ENCODE peak calls at places on chromosomes 7 and 10, in five cellular contexts. D is keratinocyte, O is SK-N-SH, I is osteoblast, B is right lobe of liver. Y is an unnamed sample. For H3K36me3 and H3K4me1, the result is how much of the 10 kb centered on the place peaks cover.

GRCh38 chr7:141016349-141016748 is 1.6 kb upstream of the MRPS33 start:
- DNase-seq in I (no peak), O (no peak), D (no peak), B (no peak), Y (no peak)

GRCh38 chr7:1109581-1110310 is 21.8 kb downstream of the GPER1 start:
- DNase-seq in D (no peak), O (no peak), B (peak), I (peak), Y (no peak)

GRCh38 chr10:46080886-46081285 is 34.8 kb upstream of the MSMB start:
- DNase-seq in I (no peak), O (no peak), B (no peak), D (no peak), Y (no peak)

GRCh38 chr10:73339436-73339835 is 19.2 kb downstream of the CFAP70 start:
- DNase-seq in I (no peak), O (no peak), D (no peak), B (no peak), Y (no peak)

GRCh38 chr10:106424981-106425380 is 739.5 kb downstream of the SORCS1 start:
- DNase-seq in I (no peak), O (no peak), D (no peak), B (no peak), Y (no peak)

GRCh38 chr10:70212879-70213278 is 20.4 kb downstream of the PPA1 start:
- DNase-seq in I (no peak), B (no peak), O (no peak), D (no peak), Y (no peak)

GRCh38 chr10:35103887-35104286 is 13.7 kb upstream of the CUL2 start:
- DNase-seq in D (no peak), B (no peak), O (peak), I (no peak), Y (no peak)

GRCh38 chr10:114767589-114768393 is 53.8 kb upstream of the FHIP2A start:
- DNase-seq in D (no peak), I (peak), O (peak), B (peak), Y (peak)

GRCh38 chr10:62805139-62806092 is 896 bp downstream of the ADO start:
- DNase-seq in D (no peak), I (peak), O (peak), B (peak), Y (peak)

GRCh38 chr10:113487154-113487553 is 65.7 kb upstream of the HABP2 start:
- DNase-seq in D (no peak), I (no peak), B (no peak), O (no peak), Y (no peak)

GRCh38 chr7:97005764-97006145 is 402 bp downstream of the DLX6 start:
- DNase-seq in B (no peak), D (no peak), O (peak), I (no peak), Y (no peak)

GRCh38 chr10:27258838-27259532 is 18.4 kb upstream of the ACBD5 start:
- DNase-seq in D (no peak), B (no peak), O (peak), I (peak), Y (no peak)

GRCh38 chr7:1151156-1151555 is 8.8 kb downstream of the ZFAND2A start:
- DNase-seq in B (no peak), D (no peak), I (no peak), O (no peak), Y (no peak)

GRCh38 chr10:129756912-129757861 is 206.9 kb downstream of the EBF3 start:
- DNase-seq in O (no peak), B (peak), I (peak), D (no peak), Y (peak)

GRCh38 chr10:94361161-94361794 is 1.5 kb downstream of the NOC3L start:
- DNase-seq in I (no peak), D (no peak), O (peak), B (no peak), Y (no peak)

GRCh38 chr7:108140674-108141073 is 10.5 kb upstream of the LAMB4 start:
- DNase-seq in B (no peak), O (no peak), I (no peak), D (no peak), Y (no peak)

GRCh38 chr7:15972767-15973362 is 286.4 kb upstream of the MEOX2 start:
- DNase-seq in B (no peak), I (no peak), O (no peak), D (no peak), Y (no peak)

GRCh38 chr10:5512881-5513698 is 11.7 kb upstream of the CALML3 start:
- DNase-seq in I (peak), D (no peak), O (no peak), B (no peak), Y (peak)

GRCh38 chr7:99392046-99392445 is 16.4 kb downstream of the PDAP1 start:
- DNase-seq in I (peak), D (no peak), O (no peak), B (no peak), Y (no peak)

GRCh38 chr7:99394188-99394502 is 14.3 kb downstream of the PDAP1 start:
- DNase-seq in O (no peak), I (peak), B (no peak), D (no peak), Y (no peak)

GRCh38 chr7:99392659-99393362 is 15.6 kb downstream of the PDAP1 start:
- DNase-seq in O (peak), I (peak), B (no peak), D (no peak), Y (peak)

GRCh38 chr7:99395616-99396327 is 12.6 kb downstream of the PDAP1 start:
- DNase-seq in B (peak), O (no peak), I (peak), D (no peak), Y (no peak)

DNA sequence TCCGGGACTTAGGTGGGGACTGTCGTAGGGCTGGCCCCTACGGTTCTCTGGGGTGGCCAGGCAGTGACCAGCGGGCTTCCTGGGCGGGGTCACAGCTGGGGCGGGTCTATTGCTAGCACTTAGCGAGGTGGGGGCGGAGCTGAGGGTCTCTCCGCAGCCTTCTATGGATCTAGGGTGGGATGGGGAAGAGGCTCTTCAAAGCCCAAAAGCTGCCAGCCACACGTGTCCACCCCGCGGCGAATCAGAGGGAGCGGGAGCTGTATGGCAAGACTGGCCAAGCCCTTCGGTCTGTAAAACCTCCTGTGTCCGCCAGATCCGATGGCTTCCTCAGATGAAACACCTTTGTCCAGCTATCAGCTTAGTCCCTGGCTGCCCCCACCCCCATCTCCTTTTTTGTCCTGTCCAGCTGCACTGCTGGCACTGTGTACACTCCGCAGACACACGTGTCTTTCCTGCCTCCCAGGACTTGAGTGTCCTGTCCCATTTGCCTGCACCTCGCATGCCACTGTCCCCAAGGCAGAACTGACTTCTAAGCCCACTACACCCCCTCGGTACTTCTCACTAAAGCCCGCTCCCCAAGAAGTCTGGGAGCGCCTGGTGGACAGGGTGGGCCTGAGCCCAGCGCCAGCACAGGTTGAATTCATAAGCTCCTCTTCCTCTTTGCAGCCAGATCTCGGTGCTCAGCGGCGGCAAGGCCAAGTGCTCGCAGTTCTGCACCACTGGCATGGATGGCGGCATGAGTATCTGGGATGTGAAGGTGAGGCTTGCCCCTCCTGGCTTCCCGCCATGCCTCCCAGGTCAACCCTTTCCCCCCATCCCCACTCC is 14.8 kb downstream of the PDAP1 start:
- DNase-seq in O (peak), B (no peak), I (peak), D (no peak), Y (no peak)
- H3K36me3 ChIP-seq in O (half or more), B (under half), I (half or more), D (half or more), Y (half or more)

GRCh38 chr10:17474595-17474994 is 20.2 kb upstream of the ST8SIA6 start:
- DNase-seq in O (no peak), I (no peak), D (no peak), B (no peak), Y (no peak)
- TF ChIP-seq CTCF in O (peak), I (peak), D (no peak), B (no peak), Y (no peak)

DNA sequence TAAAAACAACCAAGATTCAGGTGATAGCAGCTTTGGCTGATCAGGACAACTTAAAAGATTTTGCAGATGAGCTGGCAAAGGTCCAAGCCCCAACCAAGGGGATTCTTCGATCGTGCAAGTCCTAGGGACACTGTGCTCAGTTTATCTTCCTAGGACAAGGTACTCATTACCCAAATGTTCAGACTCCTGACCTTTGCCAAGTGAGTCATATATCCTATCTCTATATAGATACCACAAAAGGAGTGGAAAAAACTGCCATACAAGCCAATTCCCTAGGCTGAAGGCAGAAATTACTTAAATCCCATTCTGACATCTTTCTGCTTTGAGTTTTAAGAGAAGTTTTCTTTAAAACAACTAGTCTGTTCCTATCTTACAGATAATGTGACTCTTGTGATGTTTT is 142.5 kb upstream of the ASAH2 start:
- DNase-seq in O (no peak), D (no peak), B (no peak), I (peak), Y (no peak)
- H3K4me1 ChIP-seq in O (under half), D (under half), B (half or more), I (under half), Y (under half)

DNA sequence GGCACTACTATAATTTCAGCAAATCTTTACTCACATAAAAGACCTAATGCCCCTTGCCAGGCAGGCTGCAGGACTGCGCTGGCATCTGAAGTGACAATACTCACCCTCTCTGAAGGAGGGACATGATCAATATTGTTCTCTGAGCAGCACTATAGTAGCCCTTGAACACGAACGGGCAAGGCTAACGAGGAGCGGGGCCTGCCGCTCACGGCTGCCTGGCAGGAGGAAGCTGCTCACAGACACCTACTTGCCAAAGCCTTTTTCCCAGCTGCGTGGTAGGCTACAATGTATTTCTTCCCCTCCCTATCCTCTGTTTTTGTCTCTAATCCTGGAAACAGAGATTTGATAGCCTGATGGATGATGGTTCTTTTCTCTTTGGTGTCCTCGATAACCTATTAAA is 19.9 kb downstream of the PUS7 start:
- DNase-seq in B (no peak), I (no peak), O (no peak), D (no peak), Y (no peak)
- H3K36me3 ChIP-seq in B (under half), I (under half), O (half or more), D (under half), Y (under half)

GRCh38 chr7:146773506-146773905 is 656.9 kb downstream of the CNTNAP2 start:
- DNase-seq in D (no peak), B (no peak), O (no peak), I (no peak), Y (no peak)

GRCh38 chr7:146768941-146769340 is 652.3 kb downstream of the CNTNAP2 start:
- DNase-seq in O (no peak), B (no peak), D (no peak), I (no peak), Y (no peak)

DNA sequence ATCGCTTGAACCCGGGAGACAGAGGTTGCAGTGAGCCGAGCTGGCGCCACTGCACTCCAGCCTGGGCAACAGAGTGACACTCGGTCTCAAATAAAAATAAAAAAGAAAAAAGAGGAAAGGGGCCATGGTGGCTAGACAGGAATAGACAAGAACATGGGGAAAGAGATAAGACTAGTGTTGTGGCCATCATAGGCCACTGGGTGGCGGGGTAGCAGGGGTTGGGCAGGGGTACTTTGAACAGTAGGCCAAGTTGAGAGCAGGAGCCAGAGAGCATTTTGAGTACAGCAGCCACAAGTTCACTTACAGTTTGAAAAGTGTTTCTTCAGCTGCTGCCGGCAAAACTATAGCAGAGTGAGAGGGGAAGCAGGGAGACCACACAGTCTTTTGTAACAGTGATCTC is 656.0 kb downstream of the CNTNAP2 start:
- DNase-seq in D (no peak), O (no peak), I (no peak), B (no peak), Y (no peak)
- TF ChIP-seq CTCF in D (no peak), O (peak), I (no peak), B (no peak), Y (no peak)

DNA sequence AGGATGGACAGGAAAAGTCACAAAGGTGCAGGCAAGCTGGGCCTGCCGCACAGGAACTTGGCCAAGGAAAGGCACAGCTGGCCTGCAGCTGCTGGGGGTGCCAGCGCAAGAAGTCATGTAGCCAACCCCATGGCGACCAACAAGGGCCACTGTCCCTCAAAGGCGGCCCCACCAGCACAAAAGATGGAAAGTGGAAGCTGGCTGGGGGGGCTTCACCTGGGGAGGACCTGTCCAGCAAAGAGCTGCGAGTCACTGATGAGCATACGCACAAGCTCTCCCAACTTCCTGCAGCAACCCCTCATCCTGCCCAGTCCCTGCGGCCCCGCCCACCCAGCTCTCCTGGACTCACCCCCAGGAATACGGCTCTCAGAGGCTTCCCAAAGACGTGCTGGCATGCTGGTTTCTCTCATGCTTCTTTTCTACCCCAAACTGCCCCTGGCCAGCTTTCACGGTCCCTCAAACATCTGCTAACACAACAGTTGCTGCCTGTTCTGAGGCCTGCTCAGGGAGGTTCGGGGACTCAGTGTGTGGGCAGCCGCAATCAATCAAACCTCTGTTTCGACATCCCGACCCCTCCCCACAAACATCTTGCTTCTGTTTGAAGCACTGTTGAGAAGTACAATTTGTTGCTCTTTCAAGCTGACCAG is 67.6 kb downstream of the FAM53B start:
- DNase-seq in D (no peak), I (no peak), O (no peak), B (peak), Y (no peak)
- H3K4me1 ChIP-seq in D (under half), I (under half), O (under half), B (under half), Y (half or more)

Y was measured in upper lobe of right lung.